ENCODE peak calls at places on chromosomes 3 and 15, in four cellular contexts. One of them, this sample, is unnamed.

GRCh38 chr15:47688573-47689086 is 28.7 kb upstream of the SEMA6D start:
- DNase-seq in spleen: no peak
- DNase-seq in activated CD4-positive, alpha-beta T cell treated with anti-CD3 and anti-CD28 coated beads for 36 hours: no peak
- DNase-seq in CD4-positive, alpha-beta memory T cell: no peak
- DNase-seq in this sample: no peak

GRCh38 chr15:52139599-52140462 is 27.3 kb upstream of the BCL2L10 start:
- DNase-seq in CD4-positive, alpha-beta memory T cell: peak
- DNase-seq in activated CD4-positive, alpha-beta T cell treated with anti-CD3 and anti-CD28 coated beads for 36 hours: peak
- DNase-seq in spleen: peak
- DNase-seq in this sample: peak

GRCh38 chr3:14440531-14441239 is 38.3 kb downstream of the SLC6A6 start:
- DNase-seq in spleen: no peak
- DNase-seq in CD4-positive, alpha-beta memory T cell: no peak
- DNase-seq in activated CD4-positive, alpha-beta T cell treated with anti-CD3 and anti-CD28 coated beads for 36 hours: no peak
- DNase-seq in this sample: no peak

GRCh38 chr15:79635897-79636596 is 203.9 kb downstream of the MINAR1 start:
- DNase-seq in CD4-positive, alpha-beta memory T cell: no peak
- DNase-seq in activated CD4-positive, alpha-beta T cell treated with anti-CD3 and anti-CD28 coated beads for 36 hours: no peak
- DNase-seq in spleen: no peak
- DNase-seq in this sample: no peak

GRCh38 chr3:173404156-173404555 is 6.6 kb downstream of the NLGN1 start:
- DNase-seq in CD4-positive, alpha-beta memory T cell: no peak
- DNase-seq in activated CD4-positive, alpha-beta T cell treated with anti-CD3 and anti-CD28 coated beads for 36 hours: no peak
- DNase-seq in spleen: no peak
- DNase-seq in this sample: no peak

GRCh38 chr3:24495334-24495994 is 814 bp upstream of the THRB start:
- DNase-seq in CD4-positive, alpha-beta memory T cell: no peak
- DNase-seq in activated CD4-positive, alpha-beta T cell treated with anti-CD3 and anti-CD28 coated beads for 36 hours: no peak
- DNase-seq in spleen: peak
- DNase-seq in this sample: no peak

GRCh38 chr3:195133462-195133861 is 137.5 kb downstream of the XXYLT1 start:
- DNase-seq in activated CD4-positive, alpha-beta T cell treated with anti-CD3 and anti-CD28 coated beads for 36 hours: peak
- DNase-seq in spleen: no peak
- DNase-seq in CD4-positive, alpha-beta memory T cell: peak
- DNase-seq in this sample: no peak

GRCh38 chr15:67100808-67101581 is 35.6 kb downstream of the SMAD3 start:
- DNase-seq in activated CD4-positive, alpha-beta T cell treated with anti-CD3 and anti-CD28 coated beads for 36 hours: peak
- DNase-seq in CD4-positive, alpha-beta memory T cell: peak
- DNase-seq in spleen: peak
- DNase-seq in this sample: peak

GRCh38 chr15:77495806-77496589 is 75.3 kb downstream of the HMG20A start:
- DNase-seq in CD4-positive, alpha-beta memory T cell: no peak
- DNase-seq in spleen: peak
- DNase-seq in activated CD4-positive, alpha-beta T cell treated with anti-CD3 and anti-CD28 coated beads for 36 hours: no peak
- DNase-seq in this sample: no peak

GRCh38 chr3:99627062-99627826 is 11.2 kb upstream of the COL8A1 start:
- DNase-seq in spleen: no peak
- DNase-seq in activated CD4-positive, alpha-beta T cell treated with anti-CD3 and anti-CD28 coated beads for 36 hours: peak
- DNase-seq in CD4-positive, alpha-beta memory T cell: no peak
- DNase-seq in this sample: no peak

GRCh38 chr3:10286596-10287295 is 6.0 kb downstream of the GHRL start:
- DNase-seq in spleen: no peak
- DNase-seq in CD4-positive, alpha-beta memory T cell: peak
- DNase-seq in activated CD4-positive, alpha-beta T cell treated with anti-CD3 and anti-CD28 coated beads for 36 hours: peak
- DNase-seq in this sample: peak

GRCh38 chr3:134337071-134337482 is 37.2 kb downstream of the AMOTL2 start:
- DNase-seq in spleen: no peak
- DNase-seq in activated CD4-positive, alpha-beta T cell treated with anti-CD3 and anti-CD28 coated beads for 36 hours: no peak
- DNase-seq in CD4-positive, alpha-beta memory T cell: no peak
- DNase-seq in this sample: no peak

GRCh38 chr15:55915221-55915620 is 78.2 kb downstream of the NEDD4 start:
- DNase-seq in spleen: no peak
- DNase-seq in activated CD4-positive, alpha-beta T cell treated with anti-CD3 and anti-CD28 coated beads for 36 hours: no peak
- DNase-seq in CD4-positive, alpha-beta memory T cell: no peak
- DNase-seq in this sample: no peak

GRCh38 chr3:109268181-109268580 is 48.1 kb downstream of the DPPA2 start:
- DNase-seq in activated CD4-positive, alpha-beta T cell treated with anti-CD3 and anti-CD28 coated beads for 36 hours: no peak
- DNase-seq in CD4-positive, alpha-beta memory T cell: no peak
- DNase-seq in spleen: no peak
- DNase-seq in this sample: no peak

GRCh38 chr3:73697020-73697419 is 72.3 kb upstream of the PDZRN3 start:
- DNase-seq in CD4-positive, alpha-beta memory T cell: no peak
- DNase-seq in activated CD4-positive, alpha-beta T cell treated with anti-CD3 and anti-CD28 coated beads for 36 hours: no peak
- DNase-seq in spleen: no peak
- DNase-seq in this sample: no peak

GRCh38 chr3:192772495-192772894 is 45.2 kb upstream of the FGF12 start:
- DNase-seq in spleen: no peak
- DNase-seq in CD4-positive, alpha-beta memory T cell: no peak
- DNase-seq in activated CD4-positive, alpha-beta T cell treated with anti-CD3 and anti-CD28 coated beads for 36 hours: peak
- DNase-seq in this sample: no peak

GRCh38 chr3:129249284-129250065 is at the start of gene COPG1:
- DNase-seq in spleen: peak
- DNase-seq in CD4-positive, alpha-beta memory T cell: peak
- DNase-seq in activated CD4-positive, alpha-beta T cell treated with anti-CD3 and anti-CD28 coated beads for 36 hours: peak
- DNase-seq in this sample: peak

GRCh38 chr15:72306211-72306785 is 13.7 kb downstream of the CELF6 start:
- DNase-seq in CD4-positive, alpha-beta memory T cell: peak
- DNase-seq in activated CD4-positive, alpha-beta T cell treated with anti-CD3 and anti-CD28 coated beads for 36 hours: peak
- DNase-seq in spleen: no peak
- DNase-seq in this sample: no peak

GRCh38 chr3:56894912-56895431 is 93.2 kb upstream of the ARHGEF3 start:
- DNase-seq in spleen: no peak
- DNase-seq in activated CD4-positive, alpha-beta T cell treated with anti-CD3 and anti-CD28 coated beads for 36 hours: peak
- DNase-seq in CD4-positive, alpha-beta memory T cell: peak
- DNase-seq in this sample: no peak

GRCh38 chr3:175885196-175885766 is 1026.1 kb downstream of the NAALADL2 start:
- DNase-seq in CD4-positive, alpha-beta memory T cell: no peak
- DNase-seq in activated CD4-positive, alpha-beta T cell treated with anti-CD3 and anti-CD28 coated beads for 36 hours: no peak
- DNase-seq in spleen: no peak
- DNase-seq in this sample: no peak

GRCh38 chr3:10173095-10173925 is 8.6 kb downstream of the IRAK2 start:
- DNase-seq in activated CD4-positive, alpha-beta T cell treated with anti-CD3 and anti-CD28 coated beads for 36 hours: no peak
- DNase-seq in spleen: no peak
- DNase-seq in CD4-positive, alpha-beta memory T cell: no peak
- DNase-seq in this sample: no peak

GRCh38 chr3:150247456-150247855 is 160.6 kb upstream of the TSC22D2 start:
- DNase-seq in spleen: no peak
- DNase-seq in CD4-positive, alpha-beta memory T cell: no peak
- DNase-seq in activated CD4-positive, alpha-beta T cell treated with anti-CD3 and anti-CD28 coated beads for 36 hours: no peak
- DNase-seq in this sample: no peak

GRCh38 chr3:196604548-196604947 is 34.9 kb upstream of the NRROS start:
- DNase-seq in activated CD4-positive, alpha-beta T cell treated with anti-CD3 and anti-CD28 coated beads for 36 hours: peak
- DNase-seq in spleen: peak
- DNase-seq in CD4-positive, alpha-beta memory T cell: peak
- DNase-seq in this sample: peak

GRCh38 chr3:143775401-143775970 is 72.8 kb downstream of the SLC9A9 start:
- DNase-seq in activated CD4-positive, alpha-beta T cell treated with anti-CD3 and anti-CD28 coated beads for 36 hours: peak
- DNase-seq in CD4-positive, alpha-beta memory T cell: peak
- DNase-seq in spleen: no peak
- DNase-seq in this sample: peak

GRCh38 chr15:43932036-43932435 is 105.2 kb downstream of the WDR76 start:
- DNase-seq in spleen: no peak
- DNase-seq in CD4-positive, alpha-beta memory T cell: no peak
- DNase-seq in activated CD4-positive, alpha-beta T cell treated with anti-CD3 and anti-CD28 coated beads for 36 hours: no peak
- DNase-seq in this sample: no peak

GRCh38 chr15:89556413-89557262 is 18.6 kb upstream of the TICRR start:
- DNase-seq in spleen: no peak
- DNase-seq in activated CD4-positive, alpha-beta T cell treated with anti-CD3 and anti-CD28 coated beads for 36 hours: peak
- DNase-seq in CD4-positive, alpha-beta memory T cell: peak
- DNase-seq in this sample: peak